ENCODE peak calls at places on chromosomes 5 and 9, in nine cellular contexts. Q is activated CD8-positive, alpha-beta memory T cell treated with anti-CD3 and anti-CD28 coated beads, Interleukin-2, amount 50 U/mL, for 48 hours; T is neuronal stem cell; B is A172; N is HEK293T; L is lower lobe of right lung; U is fibroblast of mammary gland; G is sciatic nerve; F is mesenchymal stem cell. P is an unnamed sample.

GRCh38 chr9:131423171-131423581 is 29.3 kb downstream of the PRRC2B start:
- DNase-seq in L (peak; percentile 58), B (peak; percentile 64), Q (no peak), T (no peak), G (peak; percentile 77), N (no peak), U (peak; percentile 82), F (peak; percentile 90), P (peak; percentile 75)

GRCh38 chr9:89588271-89588879 is 16.4 kb upstream of the GADD45G start:
- DNase-seq in G (no peak), F (no peak), U (no peak), B (no peak), Q (no peak), T (no peak), L (no peak), N (no peak), P (no peak)

GRCh38 chr5:78997090-78997489 is 12.0 kb upstream of the ARSB start:
- DNase-seq in N (no peak), T (no peak), F (no peak), G (no peak), B (no peak), U (no peak), Q (no peak), L (no peak), P (no peak)

GRCh38 chr5:122581629-122582028 is 193.3 kb upstream of the SNX2 start:
- DNase-seq in U (no peak), G (no peak), Q (no peak), B (peak; percentile 22), N (peak; percentile 24), F (no peak), T (no peak), L (no peak), P (no peak)

GRCh38 chr5:60677831-60678664 is 21.9 kb downstream of the DEPDC1B start:
- DNase-seq in G (no peak), L (no peak), Q (no peak), B (peak; percentile 61), U (peak; percentile 73), N (peak; percentile 24), T (no peak), F (peak; percentile 66), P (peak; percentile 59)

GRCh38 chr5:30540150-30540549 is 653.3 kb upstream of the CDH6 start:
- DNase-seq in B (no peak), Q (no peak), T (no peak), F (no peak), N (no peak), L (no peak), G (no peak), U (no peak), P (no peak)

GRCh38 chr9:91428431-91428830 is 4.8 kb upstream of the NFIL3 start:
- DNase-seq in F (no peak), B (no peak), Q (no peak), L (no peak), N (no peak), U (peak; percentile 56), T (no peak), G (no peak), P (no peak)

GRCh38 chr9:21831841-21832509 is 29.5 kb downstream of the MTAP start:
- DNase-seq in Q (no peak), B (no peak), T (no peak), G (no peak), U (peak; percentile 91), F (peak; percentile 100), L (no peak), N (no peak), P (peak; percentile 92)

GRCh38 chr9:36193049-36193448 is 2.3 kb downstream of the CLTA start:
- DNase-seq in G (no peak), N (no peak), F (peak; percentile 26), U (no peak), T (no peak), Q (no peak), B (no peak), L (no peak), P (no peak)